ENCODE peak calls at places on chromosomes 11 and 22, in five cellular contexts. W, E, F, H and A are unnamed samples.

GRCh38 chr22:29820941-29821789 is 16.9 kb downstream of the ASCC2 start:
- DNase-seq in W (peak), E (no peak), H (peak), F (no peak), A (peak)

GRCh38 chr11:83257638-83258229 is 28.4 kb downstream of the CCDC90B start:
- DNase-seq in H (peak), W (no peak), F (no peak), E (no peak), A (no peak)

GRCh38 chr11:12235945-12236743 is 125.8 kb downstream of the MICAL2 start:
- DNase-seq in E (peak), H (peak), W (no peak), F (peak), A (peak)

GRCh38 chr11:83037877-83038276 is 33.8 kb downstream of the RAB30 start:
- DNase-seq in H (peak), E (no peak), F (no peak), W (no peak), A (no peak)

GRCh38 chr11:128941573-128942271 is 949 bp downstream of the TP53AIP1 start:
- DNase-seq in F (no peak), E (no peak), H (no peak), W (no peak), A (no peak)

GRCh38 chr11:77127969-77128691 is at the start of gene MYO7A:
- DNase-seq in F (no peak), W (no peak), E (no peak), H (peak), A (no peak)

GRCh38 chr11:12556155-12556554 is 118.1 kb upstream of the TEAD1 start:
- DNase-seq in F (no peak), E (no peak), W (no peak), H (peak), A (no peak)

GRCh38 chr11:6353367-6353987 is 33.2 kb upstream of the CAVIN3 start:
- DNase-seq in H (peak), F (peak), E (peak), W (peak), A (peak)

GRCh38 chr11:116434986-116435385 is 337.8 kb downstream of the BUD13 start:
- DNase-seq in W (no peak), E (no peak), F (no peak), H (no peak), A (no peak)

GRCh38 chr22:39490135-39490798 is 11.8 kb upstream of the MIEF1 start:
- DNase-seq in W (peak), H (peak), F (peak), E (no peak), A (no peak)

GRCh38 chr11:65108469-65109123 is 3.1 kb upstream of the TM7SF2 start:
- DNase-seq in E (no peak), F (no peak), W (no peak), H (no peak), A (no peak)

GRCh38 chr11:33635161-33635560 is 65.5 kb downstream of the C11orf91 start:
- DNase-seq in E (no peak), H (peak), W (peak), F (no peak), A (no peak)

GRCh38 chr22:46923394-46923793 is 160.9 kb downstream of the TBC1D22A start:
- DNase-seq in E (no peak), F (no peak), W (no peak), H (no peak), A (no peak)

GRCh38 chr11:26230021-26230420 is 101.9 kb upstream of the ANO3 start:
- DNase-seq in H (no peak), E (no peak), F (no peak), W (no peak), A (no peak)

GRCh38 chr22:25027959-25028840 is 75.7 kb downstream of the KIAA1671 start:
- DNase-seq in F (no peak), E (no peak), H (peak), W (no peak), A (no peak)

GRCh38 chr11:85076535-85077330 is 550.4 kb downstream of the DLG2 start:
- DNase-seq in W (no peak), F (no peak), E (no peak), H (no peak), A (no peak)